ENCODE peak calls at places on chromosomes 3 and 15, in nine cellular contexts. U, Z, J, P, W, B, I, F and A are unnamed samples.

GRCh38 chr15:100350434-100351226 is 8.9 kb upstream of the ADAMTS17 start:
- DNase-seq in J (no peak), W (peak; percentile 78), B (peak; percentile 85), P (peak; percentile 26), I (peak; percentile 33), F (no peak), U (no peak), Z (no peak), A (peak; percentile 71)

GRCh38 chr3:172415323-172415722 is 32.9 kb downstream of the GHSR start:
- DNase-seq in J (no peak), I (no peak), Z (no peak), B (no peak), P (no peak), F (no peak), W (no peak), U (no peak), A (no peak)

GRCh38 chr15:91264651-91265351 is 164.7 kb downstream of the SV2B start:
- DNase-seq in Z (no peak), F (no peak), P (no peak), J (no peak), I (no peak), U (no peak), W (no peak), B (no peak), A (no peak)

GRCh38 chr15:57421110-57421509 is 44.8 kb downstream of the CGNL1 start:
- DNase-seq in U (no peak), B (no peak), J (no peak), W (no peak), F (no peak), I (no peak), P (no peak), Z (no peak), A (no peak)

GRCh38 chr15:80778964-80779657 is at the start of gene CEMIP:
- DNase-seq in F (peak; percentile 91), B (peak; percentile 77), W (peak; percentile 68), I (peak; percentile 69), Z (peak; percentile 85), J (no peak), P (peak; percentile 47), U (peak; percentile 65), A (peak; percentile 64)

GRCh38 chr3:7166460-7166859 is 305.5 kb downstream of the GRM7 start:
- DNase-seq in I (no peak), Z (no peak), U (no peak), W (no peak), P (no peak), J (no peak), F (no peak), B (no peak), A (no peak)

GRCh38 chr3:195909294-195909644 is 918 bp upstream of the TNK2 start:
- DNase-seq in W (no peak), P (no peak), B (peak; percentile 20), F (no peak), I (no peak), Z (no peak), U (no peak), J (no peak), A (no peak)

GRCh38 chr15:86850939-86851338 is 771.3 kb downstream of the AGBL1 start:
- DNase-seq in P (no peak), Z (no peak), W (no peak), B (no peak), U (no peak), I (no peak), F (no peak), J (no peak), A (no peak)

GRCh38 chr3:62373714-62374333 is 474 bp upstream of the FEZF2 start:
- DNase-seq in Z (no peak), F (peak; percentile 72), W (no peak), I (no peak), P (no peak), U (no peak), B (no peak), J (no peak), A (no peak)

GRCh38 chr15:52085289-52085688 is 27.3 kb downstream of the BCL2L10 start:
- DNase-seq in Z (no peak), F (no peak), B (no peak), U (no peak), P (no peak), J (no peak), I (peak; percentile 23), W (peak; percentile 41), A (no peak)

GRCh38 chr15:66815322-66815721 is 113.3 kb downstream of the SMAD6 start:
- DNase-seq in P (peak; percentile 95), Z (no peak), J (no peak), F (no peak), B (peak; percentile 76), W (peak; percentile 77), U (no peak), I (peak; percentile 95), A (peak; percentile 42)

GRCh38 chr3:30720586-30721313 is 114.3 kb downstream of the TGFBR2 start:
- DNase-seq in W (peak; percentile 82), F (no peak), U (no peak), I (peak; percentile 86), B (peak; percentile 97), P (peak; percentile 82), Z (no peak), J (peak; percentile 77), A (peak; percentile 83)

GRCh38 chr15:88704791-88705768 is 66.3 kb downstream of the ISG20 start:
- DNase-seq in F (no peak), B (no peak), J (no peak), Z (no peak), P (peak; percentile 42), U (no peak), W (no peak), I (peak; percentile 55), A (no peak)

GRCh38 chr15:75649045-75649761 is 1.5 kb downstream of the SNX33 start:
- DNase-seq in U (no peak), W (no peak), B (no peak), J (no peak), F (no peak), Z (no peak), P (no peak), I (no peak), A (no peak)
- H3K4me1 ChIP-seq in U (peaks cover 16% of the 10 kb centered on the region), W (peaks cover 60% of the 10 kb centered on the region), B (peaks cover 52% of the 10 kb centered on the region), J (peaks cover 31% of the 10 kb centered on the region), F (peaks cover 65% of the 10 kb centered on the region), Z (peaks cover 85% of the 10 kb centered on the region), P (peaks cover 55% of the 10 kb centered on the region), I (peaks cover 40% of the 10 kb centered on the region), A (peaks cover 4% of the 10 kb centered on the region)

GRCh38 chr3:103295974-103296570 is 861.3 kb downstream of the ZPLD1 start:
- DNase-seq in P (peak; percentile 23), F (no peak), J (peak; percentile 4), Z (no peak), U (no peak), W (peak; percentile 1), B (peak; percentile 50), I (peak; percentile 36), A (peak; percentile 12)
- TF ChIP-seq CTCF in P (peak; percentile 36), F (no peak), J (peak; percentile 51), Z (no peak), U (no peak), W (peak; percentile 46), B (peak; percentile 61), I (no peak), A (peak; percentile 59)

GRCh38 chr15:40927497-40928346 is 1.4 kb upstream of the DLL4 start:
- DNase-seq in J (no peak), I (no peak), F (peak; percentile 78), Z (peak; percentile 73), P (no peak), U (no peak), W (no peak), B (no peak), A (no peak)
- H3K4me1 ChIP-seq in J (peaks cover 12% of the 10 kb centered on the region), I (peaks cover 11% of the 10 kb centered on the region), F (peaks cover 72% of the 10 kb centered on the region), Z (peaks cover 75% of the 10 kb centered on the region), P (peaks cover 18% of the 10 kb centered on the region), U (peaks cover 10% of the 10 kb centered on the region), W (peaks cover 35% of the 10 kb centered on the region), B (peaks cover 32% of the 10 kb centered on the region), A (no peaks in the 10 kb centered on the region)

GRCh38 chr15:56051700-56052099 is 58.3 kb upstream of the NEDD4 start:
- DNase-seq in B (no peak), J (no peak), U (no peak), Z (no peak), F (no peak), W (no peak), P (no peak), I (no peak), A (no peak)
- TF ChIP-seq CTCF in B (no peak), J (no peak), U (no peak), Z (no peak), F (no peak), W (no peak), P (no peak), I (no peak), A (no peak)

GRCh38 chr3:42061042-42061710 is 30.0 kb upstream of the TRAK1 start:
- DNase-seq in Z (no peak), J (no peak), I (no peak), F (no peak), U (no peak), B (no peak), W (no peak), P (no peak), A (no peak)
- H3K4me1 ChIP-seq in Z (peaks cover 99% of the 10 kb centered on the region), J (peaks cover 44% of the 10 kb centered on the region), I (peaks cover 33% of the 10 kb centered on the region), F (peaks cover 59% of the 10 kb centered on the region), U (no peaks in the 10 kb centered on the region), B (peaks cover 22% of the 10 kb centered on the region), W (peaks cover 25% of the 10 kb centered on the region), P (peaks cover 23% of the 10 kb centered on the region), A (peaks cover 24% of the 10 kb centered on the region)

DNA sequence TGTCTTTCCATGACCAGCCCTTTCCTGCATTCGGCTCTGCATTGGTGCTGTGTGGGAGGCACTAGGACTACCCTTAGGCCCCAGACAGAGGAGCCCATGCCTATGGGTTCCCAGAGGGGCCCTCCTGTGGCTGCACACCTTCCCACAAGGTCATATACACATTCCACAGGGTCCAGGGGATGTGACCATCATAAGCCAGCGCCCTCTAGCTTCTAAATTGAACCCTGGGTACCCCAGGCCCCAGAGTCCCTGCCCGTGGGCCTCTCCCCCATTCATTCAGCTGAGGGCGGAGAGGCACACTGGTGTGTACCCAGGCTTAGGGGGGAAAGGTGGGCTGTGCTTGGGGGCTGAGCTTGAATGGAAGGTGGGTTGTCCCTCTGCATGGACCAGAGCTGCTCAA is 10.2 kb upstream of the SLC6A6 start:
- DNase-seq in Z (no peak), I (no peak), J (no peak), P (no peak), B (no peak), F (no peak), W (no peak), U (no peak), A (no peak)
- TF ChIP-seq CTCF in Z (no peak), I (no peak), J (no peak), P (no peak), B (peak; percentile 36), F (no peak), W (no peak), U (no peak), A (peak; percentile 11)